ENCODE peak calls at places on chromosomes 12 and 14, in seven cellular contexts. I, A, F, Y, J, E and P are unnamed samples.

GRCh38 chr14:58026219-58026618 is 125.8 kb downstream of the ARMH4 start:
- DNase-seq in I (no peak), Y (no peak), F (no peak), J (no peak), A (no peak), E (no peak), P (no peak)

GRCh38 chr14:34951286-34951685 is 31.5 kb upstream of the SRP54 start:
- DNase-seq in I (no peak), Y (no peak), J (no peak), E (no peak), F (no peak), A (no peak), P (no peak)

GRCh38 chr12:70550180-70550577 is 87.0 kb downstream of the PTPRB start:
- DNase-seq in F (no peak), J (no peak), Y (no peak), E (no peak), A (no peak), I (no peak), P (no peak)

GRCh38 chr12:92476844-92477243 is 225.9 kb upstream of the PLEKHG7 start:
- DNase-seq in Y (no peak), J (no peak), F (no peak), A (no peak), E (no peak), I (no peak), P (no peak)

GRCh38 chr14:49621114-49621881 is 699 bp downstream of the MGAT2 start:
- DNase-seq in Y (peak; percentile 66), E (peak; percentile 41), I (peak; percentile 67), F (peak; percentile 65), J (no peak), A (no peak), P (peak; percentile 85)

GRCh38 chr14:104320611-104321086 is 182.3 kb downstream of the KIF26A start:
- DNase-seq in A (no peak), I (no peak), Y (no peak), E (no peak), F (peak; percentile 8), J (no peak), P (no peak)

GRCh38 chr12:94074216-94074969 is 74.0 kb upstream of the PLXNC1 start:
- DNase-seq in J (no peak), I (no peak), F (no peak), A (no peak), E (no peak), Y (no peak), P (no peak)

GRCh38 chr14:34699873-34700621 is 14.3 kb downstream of the CFL2 start:
- DNase-seq in A (no peak), F (no peak), E (no peak), Y (no peak), I (no peak), J (peak; percentile 82), P (no peak)

GRCh38 chr12:118549506-118550109 is 173.3 kb downstream of the SUDS3 start:
- DNase-seq in F (no peak), J (no peak), E (no peak), I (no peak), Y (no peak), A (no peak), P (no peak)

GRCh38 chr14:61925043-61925442 is 162.8 kb downstream of the SNAPC1 start:
- DNase-seq in Y (peak; percentile 14), J (peak; percentile 75), A (no peak), F (no peak), E (peak; percentile 16), I (no peak), P (no peak)

GRCh38 chr14:22448905-22449611 is 140.0 kb downstream of the DAD1 start:
- DNase-seq in J (no peak), E (no peak), I (no peak), F (no peak), A (no peak), Y (no peak), P (no peak)

GRCh38 chr12:42407306-42407705 is 81.3 kb downstream of the PPHLN1 start:
- DNase-seq in E (no peak), J (no peak), Y (no peak), I (no peak), F (no peak), A (no peak), P (no peak)

GRCh38 chr12:22250762-22251161 is 83.7 kb downstream of the ST8SIA1 start:
- DNase-seq in J (no peak), E (no peak), F (no peak), A (no peak), I (no peak), Y (peak; percentile 89), P (no peak)

GRCh38 chr14:23054000-23054811 is 3.1 kb downstream of the CDH24 start:
- DNase-seq in F (peak; percentile 61), I (peak; percentile 59), Y (no peak), J (no peak), E (no peak), A (no peak), P (no peak)

GRCh38 chr14:53113992-53114391 is 39.1 kb downstream of the DDHD1 start:
- DNase-seq in I (no peak), Y (no peak), F (no peak), J (no peak), A (no peak), E (no peak), P (no peak)

GRCh38 chr14:90851327-90852036 is 35.3 kb upstream of the TTC7B start:
- DNase-seq in A (no peak), E (no peak), F (no peak), Y (no peak), J (no peak), I (no peak), P (no peak)

GRCh38 chr12:67758119-67758873 is 109.8 kb downstream of the DYRK2 start:
- DNase-seq in F (no peak), I (no peak), E (no peak), J (no peak), Y (no peak), A (no peak), P (no peak)

GRCh38 chr14:94062344-94062904 is 18.6 kb downstream of the DDX24 start:
- DNase-seq in J (no peak), A (no peak), I (no peak), F (no peak), Y (no peak), E (no peak), P (no peak)

GRCh38 chr14:83838221-83838620 is 1691.7 kb upstream of the FLRT2 start:
- DNase-seq in A (no peak), J (no peak), I (no peak), E (no peak), Y (no peak), F (no peak), P (no peak)

GRCh38 chr14:105097797-105098127 is 32.5 kb upstream of the GPR132 start:
- DNase-seq in A (no peak), J (no peak), F (no peak), E (no peak), Y (no peak), I (no peak), P (no peak)

GRCh38 chr12:113413488-113413939 is 8.7 kb upstream of the SDSL start:
- DNase-seq in J (peak; percentile 35), I (no peak), Y (no peak), E (no peak), A (no peak), F (no peak), P (no peak)

GRCh38 chr14:21098134-21098891 is at the start of gene ZNF219:
- DNase-seq in E (peak; percentile 54), J (peak; percentile 29), Y (peak; percentile 36), A (no peak), F (peak; percentile 82), I (peak; percentile 73), P (peak; percentile 40)

GRCh38 chr12:122080149-122081107 is 1.9 kb downstream of the MLXIP start:
- DNase-seq in A (no peak), F (no peak), I (no peak), J (peak; percentile 71), Y (peak; percentile 81), E (peak; percentile 22), P (peak; percentile 40)

GRCh38 chr14:64082837-64083236 is 211.3 kb downstream of the ESR2 start:
- DNase-seq in I (no peak), A (no peak), E (no peak), F (no peak), Y (no peak), J (no peak), P (no peak)